ENCODE peak calls at places on chromosomes 5 and 9, in seven cellular contexts. O is H1; I is stimulated activated CD4-positive, alpha-beta T cell treated with anti-CD3 and anti-CD28 coated beads, Interleukin-1b, Interleukin-23, amount 100 ng/mL, for 4 hours; U is activated CD8-positive, alpha-beta memory T cell treated with anti-CD3 and anti-CD28 coated beads, Interleukin-2, amount 10 ng/mL, durations not matched to agents 7 days and 5 days; Q is T-helper 2 cell; H is GM12864; Y is A172. G is an unnamed sample.
A peak's percentile ranks its signal among the peaks of the same experiment; 100 is the strongest.

GRCh38 chr9:36021968-36022367 is 14.7 kb upstream of the RECK start:
- DNase-seq in H (no peak), Y (no peak), U (no peak), I (no peak), Q (no peak), O (no peak), G (no peak)

GRCh38 chr5:147391781-147392180 is 118.1 kb downstream of the DPYSL3 start:
- DNase-seq in Q (no peak), I (no peak), O (no peak), Y (peak; percentile 87), H (peak; percentile 10), U (no peak), G (no peak)

GRCh38 chr5:122295138-122295537 is 16.9 kb upstream of the SNCAIP start:
- DNase-seq in Y (no peak), O (no peak), Q (no peak), I (no peak), H (peak; percentile 8), U (no peak), G (no peak)

GRCh38 chr5:159123700-159124099 is 24.0 kb upstream of the EBF1 start:
- DNase-seq in Q (no peak), U (no peak), Y (no peak), I (no peak), H (no peak), O (no peak), G (no peak)

GRCh38 chr5:67089200-67089725 is 107.3 kb downstream of the CD180 start:
- DNase-seq in H (no peak), U (no peak), I (no peak), Y (no peak), Q (no peak), O (no peak), G (no peak)

GRCh38 chr9:37747271-37747753 is 6.3 kb upstream of the TRMT10B start:
- DNase-seq in O (peak; percentile 70), H (peak; percentile 21), Q (peak; percentile 39), Y (peak; percentile 51), U (peak; percentile 71), I (peak; percentile 24), G (peak; percentile 3)

GRCh38 chr5:35281613-35282012 is 51.3 kb upstream of the PRLR start:
- DNase-seq in Y (no peak), I (no peak), U (no peak), H (no peak), O (no peak), Q (no peak), G (no peak)

GRCh38 chr5:81579525-81579924 is 171.4 kb downstream of the SSBP2 start:
- DNase-seq in I (no peak), Q (no peak), O (no peak), H (no peak), Y (no peak), U (no peak), G (no peak)

GRCh38 chr9:106403081-106403480 is 459.9 kb upstream of the ZNF462 start:
- DNase-seq in O (no peak), H (no peak), I (no peak), U (no peak), Q (no peak), Y (peak; percentile 49), G (no peak)

GRCh38 chr9:2336055-2336454 is 285.5 kb upstream of the VLDLR start:
- DNase-seq in I (no peak), H (no peak), Q (no peak), U (no peak), O (no peak), Y (no peak), G (no peak)

GRCh38 chr5:155308289-155308688 is 294.7 kb downstream of the KIF4B start:
- DNase-seq in I (no peak), Y (no peak), Q (no peak), H (no peak), O (no peak), U (no peak), G (no peak)